ENCODE peak calls at places on chromosomes 6 and 20, in five cellular contexts. D is MM.1S, V is neural progenitor cell, T is cardiac muscle cell, I is AG04449. E is an unnamed sample.

GRCh38 chr6:43924222-43924702 is 154.3 kb downstream of the VEGFA start:
- DNase-seq in V (no peak), I (no peak), T (peak; percentile 24), D (peak; percentile 70), E (no peak)

GRCh38 chr6:169843991-169844390 is 92.6 kb downstream of the ERMARD start:
- DNase-seq in V (no peak), D (no peak), I (no peak), T (no peak), E (no peak)

GRCh38 chr6:169490830-169491229 is 211.0 kb downstream of the WDR27 start:
- DNase-seq in D (no peak), I (no peak), T (peak; percentile 39), V (no peak), E (no peak)

GRCh38 chr6:147167576-147168461 is 36.4 kb upstream of the STXBP5 start:
- DNase-seq in I (no peak), D (no peak), V (no peak), T (no peak), E (no peak)

GRCh38 chr6:160882741-160883340 is 108.7 kb upstream of the MAP3K4 start:
- DNase-seq in I (no peak), D (no peak), V (no peak), T (peak; percentile 33), E (no peak)

GRCh38 chr6:159170999-159171712 is 2.0 kb downstream of the FNDC1 start:
- DNase-seq in T (peak; percentile 81), I (no peak), V (peak; percentile 22), D (no peak), E (no peak)

GRCh38 chr6:141607956-141608355 is 524.8 kb upstream of the GJE1 start:
- DNase-seq in T (no peak), D (no peak), I (no peak), V (no peak), E (no peak)

GRCh38 chr6:56292505-56293181 is 45.3 kb upstream of the COL21A1 start:
- DNase-seq in T (peak; percentile 85), D (peak; percentile 30), I (peak; percentile 17), V (peak; percentile 73), E (peak; percentile 43)

GRCh38 chr6:158646023-158646888 is 1.7 kb upstream of the DYNLT1 start:
- DNase-seq in T (no peak), I (no peak), D (no peak), V (no peak), E (peak; percentile 74)

GRCh38 chr6:63049216-63049615 is 162.1 kb upstream of the FKBP1C start:
- DNase-seq in T (no peak), I (no peak), D (no peak), V (no peak), E (no peak)

GRCh38 chr6:7442467-7442866 is 52.9 kb downstream of the RIOK1 start:
- DNase-seq in D (no peak), V (no peak), I (no peak), T (no peak), E (no peak)

GRCh38 chr6:170344631-170345576 is 38.3 kb downstream of the FAM120B start:
- DNase-seq in D (no peak), V (no peak), T (peak; percentile 82), I (peak; percentile 5), E (peak; percentile 13)

GRCh38 chr6:88780714-88781389 is 182.6 kb downstream of the RNGTT start:
- DNase-seq in D (peak; percentile 66), I (peak; percentile 5), T (peak; percentile 84), V (peak; percentile 78), E (peak; percentile 62)

GRCh38 chr6:27468334-27468733 is 4.6 kb downstream of the ZNF184 start:
- DNase-seq in V (no peak), T (no peak), I (no peak), D (no peak), E (no peak)

GRCh38 chr6:128350416-128351254 is 169.8 kb downstream of the PTPRK start:
- DNase-seq in V (no peak), I (no peak), D (no peak), T (peak; percentile 6), E (no peak)

GRCh38 chr6:9139762-9140161 is 704.4 kb upstream of the SLC35B3 start:
- DNase-seq in D (no peak), T (no peak), I (no peak), V (no peak), E (no peak)

GRCh38 chr6:138638626-138639025 is 134.9 kb upstream of the CCDC28A start:
- DNase-seq in D (no peak), T (peak; percentile 17), I (no peak), V (no peak), E (no peak)

GRCh38 chr6:15657290-15657689 is 5.5 kb downstream of the DTNBP1 start:
- DNase-seq in V (no peak), I (no peak), T (no peak), D (no peak), E (no peak)

GRCh38 chr6:15656145-15656544 is 6.7 kb downstream of the DTNBP1 start:
- DNase-seq in I (no peak), D (no peak), V (no peak), T (no peak), E (no peak)

GRCh38 chr6:15658345-15658744 is 4.5 kb downstream of the DTNBP1 start:
- DNase-seq in I (no peak), D (peak; percentile 15), T (no peak), V (no peak), E (no peak)

GRCh38 chr6:15661815-15662245 is 998 bp downstream of the DTNBP1 start:
- DNase-seq in D (peak; percentile 8), V (no peak), I (no peak), T (no peak), E (no peak)

GRCh38 chr6:15659181-15659580 is 3.6 kb downstream of the DTNBP1 start:
- DNase-seq in T (no peak), I (no peak), D (no peak), V (peak; percentile 10), E (no peak)
- H3K4me3 ChIP-seq in T (no peak overlapping the region), I (no peak overlapping the region), D (no peak overlapping the region), V (no peak overlapping the region), E (no peak overlapping the region)

GRCh38 chr20:2729791-2730190 is 37.2 kb downstream of the EBF4 start:
- DNase-seq in T (peak; percentile 53), I (peak; percentile 21), D (no peak), V (no peak), E (no peak)
- H3K4me3 ChIP-seq in T (no peak overlapping the region), I (no peak overlapping the region), D (no peak overlapping the region), V (no peak overlapping the region), E (no peak overlapping the region)

GRCh38 chr6:106434530-106434929 is 74.0 kb downstream of the CRYBG1 start:
- DNase-seq in I (no peak), V (no peak), T (no peak), D (no peak), E (no peak)
- H3K4me3 ChIP-seq in I (no peak overlapping the region), V (no peak overlapping the region), T (no peak overlapping the region), D (no peak overlapping the region), E (no peak overlapping the region)

DNA sequence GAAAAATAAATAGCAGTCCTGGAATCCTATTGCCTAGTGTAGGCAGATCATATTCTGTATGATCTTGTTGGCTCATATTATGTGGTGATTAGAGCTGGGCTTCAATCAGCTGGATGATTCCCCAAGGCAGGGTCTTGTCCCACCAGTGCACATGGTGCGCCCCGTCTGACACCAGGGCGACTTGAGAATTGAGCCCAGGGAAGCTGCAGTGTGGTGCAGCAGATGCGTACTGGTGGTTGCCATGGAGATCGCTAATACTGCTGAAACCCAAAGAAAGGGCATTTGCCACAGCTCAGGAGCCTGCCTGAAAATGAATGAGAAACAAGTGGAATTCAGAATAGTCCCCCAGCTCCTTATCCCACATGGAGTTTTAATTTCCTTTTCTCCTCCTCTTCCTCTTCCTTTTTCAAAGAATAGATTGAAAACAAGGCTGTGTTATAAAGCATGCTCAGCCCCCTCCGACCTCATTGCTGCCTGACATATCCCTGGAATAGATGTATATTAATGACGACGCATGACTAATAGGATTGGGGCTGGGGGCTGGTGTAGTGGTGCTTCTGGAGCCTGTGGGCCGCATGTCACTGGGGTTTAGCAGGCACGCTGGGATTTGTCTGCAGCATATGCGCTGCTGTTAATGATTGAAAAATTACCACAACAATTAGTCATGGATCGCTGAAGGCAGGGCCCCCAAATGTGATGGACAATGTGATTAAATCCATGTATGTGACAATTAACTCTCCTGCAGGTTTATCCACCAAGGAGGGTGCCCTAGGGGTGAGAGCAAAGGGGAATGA is 210.5 kb downstream of the FARS2 start:
- DNase-seq in T (no peak), V (peak; percentile 95), I (no peak), D (no peak), E (no peak)
- H3K4me3 ChIP-seq in T (no peak overlapping the region), V (peak overlapping the region; percentile 26), I (no peak overlapping the region), D (no peak overlapping the region), E (no peak overlapping the region)

GRCh38 chr6:34890526-34890910 is 1.5 kb downstream of the ANKS1A start:
- DNase-seq in I (no peak), V (no peak), T (no peak), D (no peak), E (no peak)

GRCh38 chr6:34888874-34889555 is at the start of gene ANKS1A:
- DNase-seq in I (no peak), V (peak; percentile 91), D (peak; percentile 86), T (peak; percentile 53), E (peak; percentile 91)

GRCh38 chr6:34888441-34888820 is 589 bp upstream of the TAF11 start:
- DNase-seq in D (peak; percentile 15), V (no peak), I (no peak), T (no peak), E (peak; percentile 36)

GRCh38 chr6:34894693-34895092 is 5.6 kb downstream of the ANKS1A start:
- DNase-seq in D (no peak), I (no peak), T (no peak), V (no peak), E (no peak)

GRCh38 chr6:34891296-34891695 is 2.2 kb downstream of the ANKS1A start:
- DNase-seq in V (no peak), D (no peak), I (no peak), T (no peak), E (no peak)
- H3K4me3 ChIP-seq in V (no peak overlapping the region), D (no peak overlapping the region), I (no peak overlapping the region), T (no peak overlapping the region), E (no peak overlapping the region)

GRCh38 chr6:32976334-32977069 is 8.1 kb downstream of the BRD2 start:
- DNase-seq in D (no peak), I (no peak), T (no peak), V (no peak), E (no peak)

GRCh38 chr6:32975886-32976285 is 7.5 kb downstream of the BRD2 start:
- DNase-seq in I (no peak), T (no peak), D (no peak), V (no peak), E (no peak)

GRCh38 chr6:32979720-32980487 is 11.5 kb downstream of the BRD2 start:
- DNase-seq in I (no peak), D (no peak), V (no peak), T (no peak), E (no peak)

GRCh38 chr6:32977953-32978324 is 9.5 kb downstream of the BRD2 start:
- DNase-seq in D (no peak), I (no peak), V (no peak), T (no peak), E (no peak)

GRCh38 chr6:32977272-32977952 is 9.0 kb downstream of the BRD2 start:
- DNase-seq in V (no peak), D (no peak), T (no peak), I (no peak), E (no peak)
- H3K4me3 ChIP-seq in V (no peak overlapping the region), D (no peak overlapping the region), T (no peak overlapping the region), I (no peak overlapping the region), E (no peak overlapping the region)

GRCh38 chr6:2902470-2902762 is 693 bp downstream of the SERPINB9 start:
- DNase-seq in D (no peak), I (no peak), T (peak; percentile 59), V (no peak), E (no peak)
- H3K4me3 ChIP-seq in D (peak overlapping the region; percentile 51), I (peak overlapping the region; percentile 61), T (peak overlapping the region; percentile 42), V (peak overlapping the region; percentile 62), E (peak overlapping the region; percentile 59)